ENCODE peak calls at places on chromosomes 6 and 20, in four cellular contexts. I, O, J and N are unnamed samples.

GRCh38 chr20:3446779-3447178 is 24.0 kb upstream of the ATRN start:
- DNase-seq in J (no peak), I (no peak), O (no peak), N (no peak)

GRCh38 chr20:18926972-18927371 is 113.4 kb downstream of the SCP2D1 start:
- DNase-seq in J (no peak), I (no peak), O (no peak), N (no peak)

GRCh38 chr6:73538116-73538779 is 17.4 kb upstream of the EEF1A1 start:
- DNase-seq in I (no peak), O (no peak), J (no peak), N (no peak)

GRCh38 chr6:11292837-11293236 is 60.4 kb upstream of the NEDD9 start:
- DNase-seq in O (no peak), I (no peak), J (no peak), N (no peak)

GRCh38 chr6:145627451-145627850 is 107.9 kb downstream of the EPM2A start:
- DNase-seq in J (no peak), I (no peak), O (no peak), N (no peak)

GRCh38 chr6:16802071-16802470 is 40.8 kb upstream of the ATXN1 start:
- DNase-seq in J (no peak), O (no peak), I (no peak), N (no peak)

GRCh38 chr6:144064831-144065668 is 30.3 kb downstream of the SF3B5 start:
- DNase-seq in J (no peak), O (no peak), I (no peak), N (no peak)

GRCh38 chr6:44342052-44342451 is 398 bp upstream of the SPATS1 start:
- DNase-seq in J (no peak), O (no peak), I (peak; percentile 16), N (no peak)

GRCh38 chr20:34997171-34997570 is 41.5 kb downstream of the MYH7B start:
- DNase-seq in I (peak; percentile 55), J (no peak), O (peak; percentile 20), N (no peak)

GRCh38 chr6:53568776-53569616 is 24.1 kb upstream of the GCLC start:
- DNase-seq in I (no peak), J (no peak), O (no peak), N (no peak)

GRCh38 chr6:156687875-156688549 is 89.2 kb upstream of the ARID1B start:
- DNase-seq in J (no peak), I (no peak), O (no peak), N (no peak)

GRCh38 chr6:27825025-27825823 is 87.0 kb downstream of the OR2B2 start:
- DNase-seq in J (no peak), I (no peak), O (no peak), N (no peak)

GRCh38 chr20:33014336-33015113 is 7.0 kb downstream of the BPIFB2 start:
- DNase-seq in J (no peak), O (no peak), I (no peak), N (no peak)

GRCh38 chr6:45377555-45378323 is at the start of gene SUPT3H:
- DNase-seq in I (peak; percentile 91), O (peak; percentile 93), J (peak; percentile 75), N (peak; percentile 78)

GRCh38 chr20:51318058-51318960 is 224.2 kb downstream of the NFATC2 start:
- DNase-seq in I (no peak), J (no peak), O (no peak), N (peak; percentile 25)

GRCh38 chr6:131534654-131534956 is 38.4 kb upstream of the ARG1 start:
- DNase-seq in I (no peak), O (no peak), J (no peak), N (no peak)

GRCh38 chr6:108168501-108168979 is 2.7 kb downstream of the NR2E1 start:
- DNase-seq in J (no peak), I (no peak), O (no peak), N (no peak)

GRCh38 chr6:129099696-129100095 is 216.8 kb downstream of the LAMA2 start:
- DNase-seq in I (no peak), J (no peak), O (no peak), N (no peak)

GRCh38 chr6:74715362-74716068 is 490.3 kb downstream of the COL12A1 start:
- DNase-seq in J (peak; percentile 18), I (no peak), O (no peak), N (no peak)

GRCh38 chr6:20402181-20403079 is 751 bp downstream of the E2F3 start:
- DNase-seq in O (peak; percentile 22), J (no peak), I (peak; percentile 12), N (peak; percentile 8)

GRCh38 chr6:46234700-46235099 is 63.9 kb upstream of the ENPP5 start:
- DNase-seq in J (no peak), O (no peak), I (no peak), N (no peak)

GRCh38 chr6:155352812-155353211 is 38.5 kb upstream of the TFB1M start:
- DNase-seq in I (no peak), O (no peak), J (peak; percentile 27), N (no peak)

GRCh38 chr6:73083886-73084285 is 141.4 kb downstream of the KHDC1L start:
- DNase-seq in J (no peak), O (no peak), I (no peak), N (no peak)

GRCh38 chr6:159105716-159106115 is 60.9 kb upstream of the TAGAP start:
- DNase-seq in J (no peak), O (no peak), I (no peak), N (no peak)

GRCh38 chr6:152124432-152125074 is 317.1 kb downstream of the ESR1 start:
- DNase-seq in O (no peak), I (no peak), J (peak; percentile 45), N (no peak)

GRCh38 chr20:55194947-55195346 is 719.6 kb downstream of the DOK5 start:
- DNase-seq in J (no peak), I (no peak), O (no peak), N (no peak)

GRCh38 chr6:43436577-43437282 is 9.4 kb downstream of the ABCC10 start:
- DNase-seq in J (peak; percentile 10), I (peak; percentile 86), O (peak; percentile 48), N (no peak)

GRCh38 chr6:154318711-154319110 is 37.9 kb downstream of the IPCEF1 start:
- DNase-seq in I (no peak), J (no peak), O (no peak), N (no peak)

GRCh38 chr20:41221614-41222218 is 84.4 kb downstream of the PLCG1 start:
- DNase-seq in I (no peak), O (no peak), J (no peak), N (no peak)
- H3K27ac ChIP-seq in I (no peak overlapping the region), O (peak overlapping the region; percentile 2), J (no peak overlapping the region), N (no peak overlapping the region)

GRCh38 chr6:109443425-109443950 is 3.0 kb downstream of the SMPD2 start:
- DNase-seq in O (no peak), J (no peak), I (no peak), N (no peak)

GRCh38 chr6:109445382-109445781 is 4.9 kb downstream of the SMPD2 start:
- DNase-seq in J (no peak), I (no peak), O (no peak), N (no peak)

GRCh38 chr6:109441069-109441816 is 719 bp downstream of the SMPD2 start:
- DNase-seq in J (no peak), O (peak; percentile 48), I (peak; percentile 50), N (no peak)

GRCh38 chr6:109442393-109442924 is 1.9 kb downstream of the SMPD2 start:
- DNase-seq in O (no peak), J (no peak), I (no peak), N (no peak)

GRCh38 chr6:109440325-109441068 is at the start of the genes PPIL6 and SMPD2:
- DNase-seq in I (peak; percentile 89), O (peak; percentile 87), J (peak; percentile 58), N (peak; percentile 54)
- TF ChIP-seq CTCF in I (peak; percentile 29), O (peak; percentile 52), J (peak; percentile 33), N (peak; percentile 4)

GRCh38 chr20:46683939-46684750 is 5.1 kb downstream of the TP53RK start:
- DNase-seq in O (peak; percentile 51), J (peak; percentile 44), I (peak; percentile 53), N (no peak)

GRCh38 chr20:46682063-46682821 is 7.0 kb downstream of the TP53RK start:
- DNase-seq in O (no peak), I (no peak), J (no peak), N (no peak)

GRCh38 chr20:46683620-46683938 is 5.7 kb downstream of the TP53RK start:
- DNase-seq in J (no peak), O (no peak), I (no peak), N (no peak)

GRCh38 chr20:46681032-46681854 is 8.0 kb downstream of the TP53RK start:
- DNase-seq in J (no peak), I (peak; percentile 30), O (peak; percentile 44), N (peak; percentile 42)

DNA sequence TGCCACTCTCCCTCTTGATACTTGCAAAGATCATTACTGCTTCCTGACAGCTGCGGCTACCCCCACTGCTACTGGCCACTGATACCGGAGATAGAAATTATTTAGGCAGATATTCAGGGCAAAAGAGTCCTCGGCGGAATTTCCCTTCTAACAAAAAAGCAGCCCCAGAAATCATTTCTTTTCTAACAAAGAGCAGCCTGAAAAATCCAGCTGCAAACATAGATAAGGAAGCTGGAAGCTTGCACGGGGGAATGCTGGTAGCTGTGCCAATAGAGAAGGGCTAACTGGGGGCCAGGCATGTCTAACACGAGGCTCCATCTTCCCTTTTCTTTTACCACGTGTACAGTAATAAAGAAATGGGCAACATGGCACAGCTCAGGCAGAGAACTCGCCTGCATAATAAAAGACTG is 6.2 kb downstream of the TP53RK start:
- DNase-seq in I (no peak), J (no peak), O (no peak), N (no peak)
- H3K27ac ChIP-seq in I (no peak overlapping the region), J (no peak overlapping the region), O (no peak overlapping the region), N (no peak overlapping the region)

DNA sequence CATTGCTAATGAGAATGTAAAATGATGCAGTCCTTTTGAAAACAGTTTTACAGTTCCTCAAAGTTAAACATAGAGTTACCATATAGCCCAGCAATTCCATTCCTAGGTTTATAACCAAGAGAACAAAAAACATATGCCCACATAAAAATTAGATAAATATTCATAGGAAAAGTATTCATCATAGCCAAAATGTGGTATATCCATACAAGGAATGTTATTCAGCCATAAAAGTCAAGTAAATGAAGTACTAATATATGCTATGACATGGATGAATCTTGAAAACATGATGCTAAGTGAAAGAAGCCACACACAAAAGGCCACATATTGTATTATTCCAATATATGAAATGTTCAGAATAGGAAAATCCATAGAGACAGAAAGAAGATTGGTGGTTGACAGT is 158.0 kb upstream of the CARMIL1 start:
- DNase-seq in J (no peak), I (no peak), O (no peak), N (no peak)
- TF ChIP-seq CTCF in J (no peak), I (no peak), O (no peak), N (no peak)